ENCODE peak calls at places on chromosomes 4 and X, in seven cellular contexts. T is brain microvascular endothelial cell; E is naive B cell; A is CD8-positive, alpha-beta memory T cell; J is AG20443; C is right atrium auricular region; O is SK-N-SH. L is an unnamed sample.

GRCh38 chr4:24988776-24989175 is 42.0 kb downstream of the LGI2 start:
- DNase-seq in J (peak; percentile 73), E (no peak), C (no peak), O (no peak), A (no peak), T (peak; percentile 33), L (no peak)

GRCh38 chrX:120308558-120308957 is 2.7 kb downstream of the TMEM255A start:
- DNase-seq in A (no peak), O (no peak), C (no peak), T (no peak), E (no peak), J (no peak), L (no peak)

GRCh38 chrX:138073626-138074025 is 507.7 kb downstream of the ZIC3 start:
- DNase-seq in E (no peak), O (no peak), J (no peak), T (no peak), A (no peak), C (no peak), L (no peak)

GRCh38 chr4:100421356-100421978 is 96.4 kb downstream of the EMCN start:
- DNase-seq in O (peak; percentile 11), C (no peak), T (peak; percentile 10), A (no peak), E (no peak), J (peak; percentile 37), L (no peak)

GRCh38 chr4:133147922-133148689 is 988 bp upstream of the PCDH10 start:
- DNase-seq in A (no peak), J (peak; percentile 31), E (no peak), T (peak; percentile 48), C (no peak), O (peak; percentile 46), L (no peak)

GRCh38 chrX:12994321-12994720 is 19.4 kb downstream of the TMSB4X start:
- DNase-seq in A (no peak), C (no peak), J (no peak), O (no peak), E (no peak), T (no peak), L (no peak)

GRCh38 chrX:84475596-84475995 is 26.7 kb downstream of the HDX start:
- DNase-seq in C (no peak), O (peak; percentile 24), J (no peak), E (no peak), A (no peak), T (no peak), L (no peak)

GRCh38 chr4:38751341-38752043 is 31.3 kb downstream of the TLR10 start:
- DNase-seq in O (no peak), E (no peak), T (no peak), C (no peak), A (no peak), J (no peak), L (no peak)

GRCh38 chrX:134801267-134801666 is 143.0 kb upstream of the PLAC1 start:
- DNase-seq in J (no peak), O (no peak), E (no peak), A (no peak), T (peak; percentile 14), C (no peak), L (no peak)

GRCh38 chrX:112211459-112211858 is 128.9 kb upstream of the TRPC5 start:
- DNase-seq in A (no peak), E (no peak), T (no peak), C (no peak), O (no peak), J (peak; percentile 54), L (no peak)

GRCh38 chrX:109624641-109625311 is at the start of gene KCNE5:
- DNase-seq in T (no peak), O (peak; percentile 46), A (no peak), C (no peak), E (no peak), J (peak; percentile 10), L (no peak)

GRCh38 chrX:49664824-49665223 is 31.0 kb downstream of the PAGE1 start:
- DNase-seq in C (no peak), A (no peak), J (no peak), E (no peak), O (no peak), T (no peak), L (no peak)

GRCh38 chr4:15771419-15772058 is 6.6 kb upstream of the CD38 start:
- DNase-seq in E (no peak), J (no peak), O (no peak), C (no peak), A (no peak), T (no peak), L (no peak)

GRCh38 chr4:141331534-141332358 is 111.1 kb downstream of the ZNF330 start:
- DNase-seq in T (no peak), O (no peak), C (no peak), E (no peak), A (no peak), J (no peak), L (no peak)

GRCh38 chr4:1939664-1940509 is 68.7 kb downstream of the NSD2 start:
- DNase-seq in E (no peak), J (peak; percentile 81), O (no peak), A (no peak), T (peak; percentile 83), C (no peak), L (no peak)

GRCh38 chr4:7295201-7295916 is 103.0 kb downstream of the SORCS2 start:
- DNase-seq in A (no peak), E (no peak), O (peak; percentile 46), J (no peak), T (no peak), C (no peak), L (no peak)

GRCh38 chr4:83231620-83232056 is 53.0 kb downstream of the COQ2 start:
- DNase-seq in E (peak; percentile 34), C (no peak), A (no peak), J (no peak), O (no peak), T (no peak), L (no peak)

GRCh38 chrX:77442728-77443127 is 4.5 kb upstream of the FGF16 start:
- DNase-seq in A (no peak), E (no peak), J (peak; percentile 49), T (peak; percentile 79), O (no peak), C (no peak), L (no peak)

GRCh38 chrX:12145402-12145801 is 7.1 kb downstream of the FRMPD4 start:
- DNase-seq in A (no peak), J (no peak), T (no peak), O (no peak), E (no peak), C (no peak), L (no peak)

GRCh38 chr4:163072222-163072621 is 94.5 kb downstream of the NAF1 start:
- DNase-seq in E (no peak), A (no peak), T (peak; percentile 9), J (no peak), C (no peak), O (no peak), L (no peak)

GRCh38 chr4:183141997-183142396 is 42.9 kb downstream of the WWC2 start:
- DNase-seq in O (no peak), E (no peak), C (no peak), T (no peak), A (no peak), J (no peak), L (no peak)

GRCh38 chrX:40550069-40550468 is 30.7 kb upstream of the ATP6AP2 start:
- DNase-seq in C (no peak), J (no peak), A (no peak), E (no peak), T (no peak), O (peak; percentile 71), L (no peak)

GRCh38 chrX:65677954-65678469 is 10.6 kb downstream of the MSN start:
- DNase-seq in O (no peak), J (peak; percentile 69), C (peak; percentile 71), T (peak; percentile 66), E (no peak), A (no peak), L (no peak)

GRCh38 chrX:13661735-13662536 is 9.0 kb downstream of the TCEANC start:
- DNase-seq in T (no peak), J (no peak), A (no peak), E (no peak), C (no peak), O (no peak), L (no peak)

GRCh38 chr4:180695851-180696250 is 1547.4 kb upstream of the TENM3 start:
- DNase-seq in J (no peak), O (no peak), E (no peak), T (peak; percentile 9), A (no peak), C (no peak), L (no peak)

GRCh38 chr4:13496605-13497004 is 12.5 kb upstream of the RAB28 start:
- DNase-seq in T (no peak), C (no peak), J (no peak), O (no peak), E (no peak), A (no peak), L (no peak)

GRCh38 chrX:23662853-23663252 is 4.4 kb upstream of the PRDX4 start:
- DNase-seq in A (no peak), E (peak; percentile 4), O (no peak), J (peak; percentile 16), C (no peak), T (no peak), L (no peak)

GRCh38 chrX:141989802-141990201 is 86.1 kb downstream of the MAGEC1 start:
- DNase-seq in J (no peak), T (no peak), C (no peak), A (no peak), O (no peak), E (no peak), L (no peak)

GRCh38 chr4:152220201-152220666 is 315.7 kb downstream of the FBXW7 start:
- DNase-seq in O (no peak), C (no peak), J (peak; percentile 56), A (no peak), E (no peak), T (no peak), L (no peak)